ENCODE peak calls at places on chromosomes 1 and 21, in four cellular contexts. One of them, this sample, is unnamed.

GRCh38 chr1:234722904-234723588 is 113.1 kb upstream of the IRF2BP2 start:
- DNase-seq in IMR-90: peak; percentile 87
- DNase-seq in H1: no peak
- DNase-seq in K562: peak; percentile 53
- DNase-seq in this sample: no peak

GRCh38 chr1:150554086-150554452 is 4.9 kb downstream of the ADAMTSL4 start:
- DNase-seq in H1: no peak
- DNase-seq in K562: no peak
- DNase-seq in IMR-90: no peak
- DNase-seq in this sample: no peak

GRCh38 chr1:45305231-45305630 is 21.5 kb upstream of the HPDL start:
- DNase-seq in IMR-90: no peak
- DNase-seq in K562: no peak
- DNase-seq in H1: peak; percentile 37
- DNase-seq in this sample: no peak

GRCh38 chr21:42782723-42783247 is 96.6 kb downstream of the WDR4 start:
- DNase-seq in IMR-90: no peak
- DNase-seq in K562: no peak
- DNase-seq in H1: no peak
- DNase-seq in this sample: no peak

GRCh38 chr21:44464351-44464750 is 9.0 kb downstream of the LRRC3 start:
- DNase-seq in H1: no peak
- DNase-seq in K562: no peak
- DNase-seq in IMR-90: no peak
- DNase-seq in this sample: no peak

GRCh38 chr21:43814215-43815106 is 25.1 kb downstream of the RRP1 start:
- DNase-seq in K562: no peak
- DNase-seq in IMR-90: no peak
- DNase-seq in H1: peak; percentile 69
- DNase-seq in this sample: no peak

GRCh38 chr1:46653405-46653853 is 14.7 kb downstream of the ATPAF1 start:
- DNase-seq in H1: no peak
- DNase-seq in IMR-90: peak; percentile 69
- DNase-seq in K562: no peak
- DNase-seq in this sample: no peak

GRCh38 chr1:87436534-87436933 is 107.9 kb downstream of the LMO4 start:
- DNase-seq in K562: no peak
- DNase-seq in IMR-90: no peak
- DNase-seq in H1: no peak
- DNase-seq in this sample: no peak

GRCh38 chr1:14613915-14614314 is 15.4 kb downstream of the KAZN start:
- DNase-seq in K562: no peak
- DNase-seq in IMR-90: no peak
- DNase-seq in H1: no peak
- DNase-seq in this sample: no peak

GRCh38 chr1:158830904-158831507 is at the start of gene MNDA:
- DNase-seq in K562: no peak
- DNase-seq in IMR-90: no peak
- DNase-seq in H1: no peak
- DNase-seq in this sample: peak; percentile 82

GRCh38 chr1:32334864-32335618 is 992 bp downstream of the MARCKSL1 start:
- DNase-seq in H1: peak; percentile 57
- DNase-seq in IMR-90: peak; percentile 21
- DNase-seq in K562: peak; percentile 85
- DNase-seq in this sample: no peak

GRCh38 chr1:190679444-190679843 is 201.8 kb upstream of the BRINP3 start:
- DNase-seq in K562: no peak
- DNase-seq in H1: no peak
- DNase-seq in IMR-90: no peak
- DNase-seq in this sample: no peak

GRCh38 chr21:30146558-30147282 is 19.9 kb downstream of the CLDN17 start:
- DNase-seq in IMR-90: no peak
- DNase-seq in K562: no peak
- DNase-seq in H1: no peak
- DNase-seq in this sample: no peak

GRCh38 chr21:44574457-44575306 is 1.2 kb downstream of the KRTAP10-4 start:
- DNase-seq in K562: no peak
- DNase-seq in H1: peak; percentile 52
- DNase-seq in IMR-90: no peak
- DNase-seq in this sample: no peak

GRCh38 chr1:199854681-199855321 is 172.7 kb upstream of the NR5A2 start:
- DNase-seq in IMR-90: no peak
- DNase-seq in H1: no peak
- DNase-seq in K562: no peak
- DNase-seq in this sample: no peak

GRCh38 chr1:21100496-21100895 is 76.2 kb downstream of the EIF4G3 start:
- DNase-seq in K562: no peak
- DNase-seq in IMR-90: no peak
- DNase-seq in H1: no peak
- DNase-seq in this sample: no peak

GRCh38 chr1:196774603-196775002 is at the start of gene CFHR3:
- DNase-seq in IMR-90: no peak
- DNase-seq in K562: no peak
- DNase-seq in H1: no peak
- DNase-seq in this sample: no peak

GRCh38 chr1:6612641-6613360 is 730 bp upstream of the PHF13 start:
- DNase-seq in IMR-90: peak; percentile 39
- DNase-seq in K562: no peak
- DNase-seq in H1: no peak
- DNase-seq in this sample: no peak

GRCh38 chr1:57422271-57423134 is 1.4 kb downstream of the DAB1 start:
- DNase-seq in K562: no peak
- DNase-seq in H1: peak; percentile 70
- DNase-seq in IMR-90: peak; percentile 34
- DNase-seq in this sample: no peak

GRCh38 chr1:54476231-54477109 is 70.3 kb upstream of the SSBP3 start:
- DNase-seq in H1: no peak
- DNase-seq in K562: no peak
- DNase-seq in IMR-90: no peak
- DNase-seq in this sample: no peak

GRCh38 chr1:229664133-229664689 is 38.2 kb downstream of the URB2 start:
- DNase-seq in K562: no peak
- DNase-seq in H1: no peak
- DNase-seq in IMR-90: peak; percentile 63
- DNase-seq in this sample: peak; percentile 69

GRCh38 chr1:159752135-159752580 is 28.6 kb upstream of the DUSP23 start:
- DNase-seq in IMR-90: peak; percentile 4
- DNase-seq in H1: no peak
- DNase-seq in K562: no peak
- DNase-seq in this sample: no peak

GRCh38 chr1:24322636-24323177 is 3.5 kb downstream of the GRHL3 start:
- DNase-seq in H1: peak; percentile 53
- DNase-seq in K562: no peak
- DNase-seq in IMR-90: no peak
- DNase-seq in this sample: no peak

DNA sequence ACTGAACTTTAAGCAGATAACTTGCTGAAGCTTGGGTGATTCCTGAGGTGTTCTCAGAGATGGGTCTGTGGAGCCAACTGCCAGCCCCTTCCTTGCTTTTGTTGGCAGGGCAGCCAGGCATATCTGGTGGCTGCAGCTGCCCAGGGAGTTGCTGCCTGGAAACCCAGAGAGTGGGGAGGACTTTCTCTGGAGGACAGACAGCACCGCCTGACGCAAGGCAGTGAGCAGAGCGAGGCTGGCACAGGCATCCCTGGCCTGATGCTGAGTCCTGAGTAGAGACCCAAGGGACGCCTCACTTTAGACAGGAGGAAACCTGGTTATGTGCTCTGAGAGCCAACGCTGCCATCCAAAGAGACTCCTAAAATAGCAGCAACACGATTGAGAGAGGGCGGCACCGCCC is 9.8 kb upstream of the OLFML2B start:
- DNase-seq in K562: no peak
- DNase-seq in IMR-90: no peak
- DNase-seq in H1: no peak
- DNase-seq in this sample: no peak
- TF ChIP-seq CHD1 in K562: no peak
- TF ChIP-seq CHD1 in IMR-90: no peak
- TF ChIP-seq CHD1 in H1: no peak
- TF ChIP-seq CHD1 in this sample: no peak

GRCh38 chr1:116265931-116266863 is 106.8 kb upstream of the ATP1A1 start:
- DNase-seq in K562: no peak
- DNase-seq in IMR-90: no peak
- DNase-seq in H1: no peak
- DNase-seq in this sample: no peak
- TF ChIP-seq CHD1 in K562: no peak
- TF ChIP-seq CHD1 in IMR-90: no peak
- TF ChIP-seq CHD1 in H1: no peak
- TF ChIP-seq CHD1 in this sample: no peak

DNA sequence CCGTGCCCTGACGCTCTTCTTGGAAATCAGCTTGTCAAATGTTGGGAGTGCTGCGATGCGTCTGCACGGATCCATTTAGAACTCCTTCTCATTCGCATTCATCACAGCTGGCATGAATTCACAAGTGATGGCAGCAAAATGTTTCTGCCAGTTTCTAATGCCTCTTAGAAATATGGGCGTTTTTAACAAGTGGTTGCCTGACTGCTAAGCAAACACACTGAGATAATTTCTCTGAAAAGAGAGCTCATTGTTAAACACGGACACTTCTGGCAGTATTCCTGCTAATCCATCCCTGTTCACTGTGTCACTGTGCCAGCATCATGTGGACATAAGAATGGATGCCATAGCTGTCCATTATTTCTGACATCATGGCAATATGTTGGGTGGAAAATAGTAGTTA is 132.0 kb upstream of the KCNJ6 start:
- DNase-seq in IMR-90: no peak
- DNase-seq in K562: no peak
- DNase-seq in H1: no peak
- DNase-seq in this sample: no peak
- TF ChIP-seq CHD1 in IMR-90: no peak
- TF ChIP-seq CHD1 in K562: no peak
- TF ChIP-seq CHD1 in H1: no peak
- TF ChIP-seq CHD1 in this sample: no peak

GRCh38 chr1:17538010-17538409 is 1.5 kb upstream of the ARHGEF10L start:
- DNase-seq in IMR-90: no peak
- DNase-seq in K562: no peak
- DNase-seq in H1: no peak
- DNase-seq in this sample: no peak

GRCh38 chr1:17539202-17539525 is 334 bp upstream of the ARHGEF10L start:
- DNase-seq in IMR-90: no peak
- DNase-seq in H1: no peak
- DNase-seq in K562: no peak
- DNase-seq in this sample: no peak

GRCh38 chr1:17540255-17541001 is 930 bp downstream of the ARHGEF10L start:
- DNase-seq in H1: peak; percentile 90
- DNase-seq in K562: no peak
- DNase-seq in IMR-90: no peak
- DNase-seq in this sample: no peak

GRCh38 chr1:17539526-17540254 is at the start of gene ARHGEF10L:
- DNase-seq in H1: no peak
- DNase-seq in K562: no peak
- DNase-seq in IMR-90: no peak
- DNase-seq in this sample: no peak

DNA sequence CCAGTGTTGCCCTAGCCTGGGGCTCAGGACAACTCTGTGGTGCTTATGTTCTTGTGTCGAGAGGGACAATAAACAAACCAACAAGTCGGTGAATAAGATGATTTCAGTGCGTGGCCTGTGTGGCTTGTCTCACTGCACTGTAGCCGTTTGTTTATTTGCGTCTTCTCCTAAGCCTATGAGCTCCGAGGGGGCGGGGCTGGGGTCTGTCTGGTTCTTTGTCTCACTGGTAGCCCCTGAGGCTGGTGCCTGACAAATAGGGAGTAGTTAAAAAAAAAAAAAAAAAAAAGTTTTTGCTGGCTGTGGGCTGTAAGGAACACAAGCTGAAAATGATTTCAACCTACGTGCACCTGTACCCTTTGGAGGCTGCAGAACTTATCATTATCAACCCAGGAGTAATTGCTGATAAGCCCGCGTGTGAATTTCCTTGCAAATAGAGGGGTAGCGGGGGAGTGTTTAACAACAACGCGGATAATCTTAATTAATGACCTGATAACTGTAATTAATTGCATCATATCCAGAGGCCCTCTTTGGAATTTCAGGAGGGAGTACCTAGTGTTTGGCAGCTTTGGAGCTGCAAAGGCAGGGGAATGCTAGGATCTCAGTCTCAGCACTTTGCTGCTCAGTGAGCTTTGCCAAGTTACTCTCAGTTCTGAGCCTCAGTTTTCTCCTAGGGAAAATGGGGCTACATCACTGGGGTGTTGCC is 919 bp upstream of the ARHGEF10L start:
- DNase-seq in K562: no peak
- DNase-seq in H1: peak; percentile 87
- DNase-seq in IMR-90: peak; percentile 44
- DNase-seq in this sample: no peak
- TF ChIP-seq CHD1 in K562: no peak
- TF ChIP-seq CHD1 in H1: no peak
- TF ChIP-seq CHD1 in IMR-90: no peak
- TF ChIP-seq CHD1 in this sample: no peak

DNA sequence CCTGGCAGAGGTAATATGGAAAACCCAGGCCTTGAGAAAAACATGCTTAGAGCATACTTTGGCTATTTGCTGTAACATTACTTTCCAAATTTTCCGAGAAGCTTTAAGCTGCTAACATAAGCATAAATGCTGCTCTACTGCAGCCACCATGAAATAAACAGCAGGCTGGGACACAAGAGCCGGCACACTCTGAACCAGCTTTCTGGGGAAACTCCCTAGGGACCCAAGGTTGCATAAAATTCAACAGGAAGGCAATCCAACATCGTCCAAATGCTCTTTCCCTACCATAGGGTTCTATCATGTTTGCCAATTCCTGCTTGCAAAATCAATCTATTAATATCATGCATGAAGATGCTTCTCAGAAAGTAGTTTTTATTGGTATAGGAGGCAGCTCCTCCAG is 136.0 kb upstream of the ZNF648 start:
- DNase-seq in K562: no peak
- DNase-seq in IMR-90: no peak
- DNase-seq in H1: no peak
- DNase-seq in this sample: no peak
- TF ChIP-seq CHD1 in K562: no peak
- TF ChIP-seq CHD1 in IMR-90: no peak
- TF ChIP-seq CHD1 in H1: no peak
- TF ChIP-seq CHD1 in this sample: no peak

GRCh38 chr1:245822997-245823396 is 668.2 kb downstream of the KIF26B start:
- DNase-seq in IMR-90: peak; percentile 95
- DNase-seq in K562: no peak
- DNase-seq in H1: no peak
- DNase-seq in this sample: no peak
- TF ChIP-seq CHD1 in IMR-90: no peak
- TF ChIP-seq CHD1 in K562: no peak
- TF ChIP-seq CHD1 in H1: no peak
- TF ChIP-seq CHD1 in this sample: no peak

GRCh38 chr1:29410476-29410875 is 174.2 kb downstream of the PTPRU start:
- DNase-seq in H1: peak; percentile 26
- DNase-seq in K562: no peak
- DNase-seq in IMR-90: no peak
- DNase-seq in this sample: no peak
- TF ChIP-seq CHD1 in H1: no peak
- TF ChIP-seq CHD1 in K562: no peak
- TF ChIP-seq CHD1 in IMR-90: no peak
- TF ChIP-seq CHD1 in this sample: no peak